ENCODE peak calls at places on chromosomes 12 and 14, in five cellular contexts. N is A549, M is H1, H is stomach, D is GM12878. X is an unnamed sample.

GRCh38 chr12:75759842-75760260 is 248.4 kb upstream of the KRR1 start:
- DNase-seq in N (no peak), M (no peak), H (no peak), D (no peak), X (no peak)

GRCh38 chr14:103502877-103503276 is 19.8 kb downstream of the CKB start:
- DNase-seq in N (no peak), M (no peak), H (no peak), D (no peak), X (no peak)

GRCh38 chr12:57582440-57582839 is 8.6 kb upstream of the PIP4K2C start:
- DNase-seq in N (no peak), M (no peak), H (no peak), D (no peak), X (no peak)

GRCh38 chr12:124842800-124843510 is 20.7 kb downstream of the SCARB1 start:
- DNase-seq in N (no peak), M (no peak), H (no peak), D (no peak), X (peak)

GRCh38 chr12:100672075-100672592 is 98.7 kb downstream of the GAS2L3 start:
- DNase-seq in N (peak), M (no peak), H (no peak), D (no peak), X (peak)

GRCh38 chr12:17954788-17955187 is 135.2 kb downstream of the RERGL start:
- DNase-seq in N (peak), M (no peak), H (no peak), D (no peak), X (no peak)

GRCh38 chr12:108575199-108575912 is 13.0 kb downstream of the ISCU start:
- DNase-seq in N (no peak), M (no peak), H (no peak), D (no peak), X (peak)

GRCh38 chr12:3456809-3457208 is 34.2 kb upstream of the PRMT8 start:
- DNase-seq in N (no peak), M (peak), H (no peak), D (no peak), X (no peak)

GRCh38 chr14:88196925-88197324 is 126.1 kb downstream of the KCNK10 start:
- DNase-seq in N (no peak), M (no peak), H (no peak), D (no peak), X (no peak)

GRCh38 chr12:2302711-2303255 is 250.0 kb downstream of the CACNA1C start:
- DNase-seq in N (no peak), M (no peak), H (no peak), D (no peak), X (no peak)

GRCh38 chr14:101882141-101882935 is 82.0 kb upstream of the DYNC1H1 start:
- DNase-seq in N (no peak), M (no peak), H (no peak), D (no peak), X (no peak)

GRCh38 chr12:33330940-33331339 is 108.7 kb downstream of the SYT10 start:
- DNase-seq in N (no peak), M (no peak), H (no peak), D (no peak), X (no peak)

GRCh38 chr14:60085693-60086092 is 6.0 kb upstream of the PCNX4 start:
- DNase-seq in N (no peak), M (no peak), H (no peak), D (no peak), X (no peak)

GRCh38 chr14:60085085-60085484 is 6.6 kb upstream of the PCNX4 start:
- DNase-seq in N (no peak), M (no peak), H (no peak), D (no peak), X (no peak)

DNA sequence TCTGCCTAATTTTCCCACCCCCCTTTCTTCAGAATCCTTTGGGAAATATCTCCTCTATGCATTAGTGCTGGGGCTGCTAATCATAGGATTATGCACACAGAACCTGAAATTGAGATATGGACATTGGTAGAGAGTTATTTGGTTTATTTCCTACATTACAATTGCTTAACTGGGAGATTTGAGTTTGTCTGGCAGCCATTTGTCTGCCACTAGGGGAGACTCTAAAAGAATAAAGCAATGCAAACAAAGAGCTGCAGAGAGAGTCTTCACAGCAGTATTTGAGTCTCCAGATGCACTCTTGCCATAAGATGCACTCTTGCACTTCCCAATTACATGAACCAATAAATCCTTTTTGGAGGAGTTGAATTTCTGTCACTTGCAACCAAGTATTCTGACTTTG is 12.0 kb upstream of the PCNX4 start:
- DNase-seq in N (no peak), M (no peak), H (no peak), D (no peak), X (no peak)
- TF ChIP-seq CTCF in N (no peak), M (peak), H (no peak), D (peak), X (no peak)

GRCh38 chr14:29028973-29029582 is 262.5 kb downstream of the FOXG1 start:
- DNase-seq in N (no peak), M (peak), H (no peak), D (no peak), X (no peak)
- TF ChIP-seq EP300 in N (no peak), M (no peak), H (no peak), D (no peak), X (no peak)

DNA sequence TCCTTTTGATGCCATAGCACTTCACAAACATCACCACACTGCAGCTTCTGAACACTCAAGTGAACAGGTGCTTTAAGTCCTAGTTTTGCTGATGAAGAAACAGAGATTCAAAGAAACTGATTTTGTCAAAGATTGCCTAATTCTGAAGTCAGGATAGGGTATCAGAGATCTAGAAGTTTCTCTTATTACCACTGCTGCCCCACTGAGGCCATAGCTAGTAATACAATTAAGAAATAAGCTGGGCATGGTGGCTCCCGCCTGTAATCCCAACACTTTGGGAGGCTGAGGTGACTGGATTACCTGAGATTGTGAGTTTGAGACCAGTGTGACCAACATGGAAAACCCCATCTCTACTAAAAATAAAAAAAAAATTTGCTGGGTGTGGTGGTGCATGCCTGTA is 458.3 kb upstream of the SEL1L start:
- DNase-seq in N (no peak), M (no peak), H (no peak), D (no peak), X (no peak)
- TF ChIP-seq CTCF in N (no peak), M (peak), H (no peak), D (peak), X (no peak)

DNA sequence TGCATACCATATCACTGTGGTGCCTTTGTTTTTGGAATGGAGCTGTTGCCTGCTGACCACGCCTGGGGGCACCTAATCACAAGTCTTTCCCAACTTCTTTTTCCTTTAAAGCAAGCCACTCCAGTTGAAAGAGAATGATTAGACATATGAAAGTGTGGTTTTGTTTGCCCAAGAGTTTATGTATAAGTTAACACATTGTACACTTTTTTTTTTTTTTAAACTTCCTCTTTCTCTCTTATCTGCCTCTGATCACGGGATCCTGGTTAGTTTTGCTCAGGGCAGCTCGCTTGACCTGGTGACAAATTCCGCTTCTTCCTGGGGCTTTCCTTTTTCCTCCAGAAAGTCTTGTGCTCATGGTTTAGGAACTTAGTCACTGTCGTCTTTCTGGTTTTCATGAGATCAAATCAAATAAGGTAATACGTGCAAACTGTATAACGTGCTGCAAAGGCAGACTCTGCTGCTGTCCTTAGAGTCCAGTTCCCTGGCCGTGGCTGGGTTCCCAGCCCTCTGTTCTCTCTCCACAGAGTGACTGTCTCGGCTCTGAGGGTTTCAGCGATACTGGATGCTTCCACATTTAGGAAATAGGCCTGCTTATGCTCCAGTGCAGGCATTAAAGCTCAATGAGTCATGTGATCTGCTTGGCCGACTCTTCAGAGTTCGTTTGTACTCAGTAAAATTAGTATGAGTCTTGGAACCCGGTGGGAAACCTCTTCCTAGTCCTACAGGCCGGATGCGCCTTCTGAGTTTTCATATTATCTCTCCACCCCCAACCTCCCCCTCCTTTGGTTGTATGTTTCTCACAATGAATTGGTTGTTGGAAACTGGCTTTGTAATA is 15.2 kb downstream of the RASSF3 start:
- DNase-seq in N (peak), M (no peak), H (peak), D (peak), X (peak)
- TF ChIP-seq EP300 in N (peak), M (no peak), H (no peak), D (no peak), X (peak)

DNA sequence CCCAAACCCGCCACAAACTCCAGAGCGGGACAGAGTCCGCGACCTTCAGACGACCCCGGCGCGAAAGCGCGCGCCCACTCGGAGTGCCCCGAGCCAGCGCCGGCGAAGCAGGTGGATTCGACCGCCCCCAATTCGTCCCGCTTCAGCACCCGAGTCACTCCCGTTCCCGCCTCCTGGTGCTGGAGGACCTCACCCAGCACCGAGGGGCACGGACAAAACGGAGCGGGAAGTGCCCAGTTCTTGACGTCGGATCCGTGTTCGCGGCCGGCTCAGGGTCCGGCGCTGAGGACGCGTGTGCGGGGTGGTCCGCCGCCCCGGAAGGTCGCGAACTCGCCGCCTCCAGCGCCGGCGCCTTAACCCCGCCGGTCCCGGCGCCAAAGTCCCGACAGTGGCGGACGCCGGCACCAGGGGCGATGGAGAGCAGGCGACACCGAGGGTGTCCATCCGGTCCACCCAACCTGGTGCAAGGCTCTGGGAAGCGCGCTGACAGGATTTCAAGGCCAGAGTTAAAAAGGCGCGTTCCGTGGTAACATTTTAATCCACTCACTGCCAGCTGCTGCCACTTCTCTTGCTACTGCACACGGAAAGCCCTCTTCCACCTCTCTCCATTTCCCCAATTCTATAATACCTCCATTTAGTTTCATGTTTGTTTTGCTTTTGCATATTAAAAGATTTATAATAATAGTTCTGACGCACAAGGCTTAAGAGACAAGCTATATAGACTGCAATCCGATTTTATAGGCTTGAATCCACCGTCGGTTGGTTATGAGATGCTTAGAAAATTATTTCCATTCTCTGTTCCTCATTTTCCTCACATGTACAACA is 240.0 kb upstream of the CPNE8 start:
- DNase-seq in N (peak), M (no peak), H (peak), D (no peak), X (peak)
- TF ChIP-seq CTCF in N (peak), M (peak), H (peak), D (no peak), X (peak)

X was measured in transverse colon.